ENCODE peak calls at places on chromosome 3, in ten cellular contexts. H is activated naive CD8-positive, alpha-beta T cell treated with anti-CD3 and anti-CD28 coated beads, Interleukin-2, amount 10 ng/mL, durations not matched to agents 7 days and 5 days; L is HepG2; J is Panc1; B is DND-41; D is activated T-cell treated with anti-CD3 and anti-CD28 coated beads, Interleukin-2, amount 50 U/mL, for 4 hours; I is aorta; X is CD4-positive, alpha-beta T cell; M is sciatic nerve; N is pancreas. U is an unnamed sample.

GRCh38 chr3:188244395-188244861 is 90.5 kb downstream of the LPP start:
- ATAC-seq in J (peak), D (peak), X (no peak), N (no peak), L (peak), M (no peak), H (no peak), I (no peak), B (no peak), U (peak)

GRCh38 chr3:48125026-48125704 is 63.1 kb downstream of the CDC25A start:
- ATAC-seq in X (no peak), B (peak), I (peak), J (no peak), M (peak), N (peak), D (no peak), L (peak), H (no peak), U (peak)

GRCh38 chr3:183202004-183202722 is 39.6 kb upstream of the LAMP3 start:
- ATAC-seq in I (no peak), L (no peak), D (peak), M (no peak), J (no peak), B (peak), N (no peak), X (peak), H (peak), U (peak)

GRCh38 chr3:45406812-45407211 is 18.4 kb downstream of the LARS2 start:
- ATAC-seq in D (no peak), J (no peak), H (no peak), I (no peak), X (no peak), M (no peak), L (no peak), N (no peak), B (no peak), U (no peak)

GRCh38 chr3:63364495-63364894 is 86.4 kb downstream of the SYNPR start:
- ATAC-seq in N (peak), J (no peak), L (no peak), H (no peak), B (no peak), D (no peak), X (no peak), M (no peak), I (no peak), U (no peak)

GRCh38 chr3:125512135-125512920 is 7.7 kb downstream of the SNX4 start:
- ATAC-seq in L (no peak), N (peak), B (no peak), J (no peak), I (no peak), H (no peak), M (no peak), D (peak), X (no peak), U (peak)

GRCh38 chr3:65020233-65020632 is 332.4 kb upstream of the ADAMTS9 start:
- ATAC-seq in L (no peak), B (no peak), I (no peak), J (no peak), M (no peak), X (no peak), D (no peak), N (peak), H (no peak), U (no peak)

GRCh38 chr3:54822206-54822605 is 105.7 kb downstream of the LRTM1 start:
- ATAC-seq in I (peak), B (no peak), H (no peak), L (no peak), M (peak), X (no peak), D (no peak), N (peak), J (no peak), U (no peak)

GRCh38 chr3:135178566-135178965 is 383.5 kb downstream of the EPHB1 start:
- ATAC-seq in X (no peak), B (no peak), L (no peak), D (no peak), N (no peak), M (no peak), J (no peak), I (no peak), H (no peak), U (no peak)

GRCh38 chr3:112319516-112320276 is 13.3 kb upstream of the CD200 start:
- ATAC-seq in L (no peak), N (no peak), J (no peak), M (peak), D (no peak), X (no peak), I (no peak), H (no peak), B (no peak), U (no peak)

GRCh38 chr3:11653298-11654055 is 9.8 kb upstream of the VGLL4 start:
- ATAC-seq in D (no peak), M (peak), N (peak), I (no peak), X (no peak), J (no peak), L (peak), B (peak), H (no peak), U (no peak)

GRCh38 chr3:159796744-159797143 is 191.9 kb upstream of the IL12A start:
- ATAC-seq in X (no peak), N (no peak), L (no peak), D (no peak), M (peak), B (no peak), I (peak), H (no peak), J (no peak), U (peak)

GRCh38 chr3:133448478-133449122 is 48.7 kb downstream of the BFSP2 start:
- ATAC-seq in B (no peak), J (no peak), N (peak), X (peak), M (peak), I (no peak), L (no peak), H (peak), D (peak), U (peak)

GRCh38 chr3:124700880-124701684 is 29.2 kb upstream of the UMPS start:
- ATAC-seq in N (peak), D (no peak), L (peak), X (no peak), J (peak), M (no peak), I (no peak), H (no peak), B (no peak), U (no peak)

GRCh38 chr3:45112939-45113338 is 33.2 kb downstream of the CDCP1 start:
- ATAC-seq in M (peak), B (no peak), I (no peak), L (no peak), H (no peak), X (no peak), D (no peak), N (peak), J (no peak), U (no peak)

GRCh38 chr3:159807137-159808028 is 181.3 kb upstream of the IL12A start:
- ATAC-seq in I (no peak), H (no peak), B (no peak), D (no peak), L (no peak), M (peak), N (no peak), J (no peak), X (no peak), U (no peak)

GRCh38 chr3:187994221-187995085 is 159.5 kb upstream of the LPP start:
- ATAC-seq in J (no peak), M (no peak), I (no peak), D (peak), N (no peak), H (peak), B (peak), L (no peak), X (peak), U (peak)

GRCh38 chr3:134607054-134608022 is 43.5 kb downstream of the KY start:
- ATAC-seq in D (no peak), J (no peak), L (no peak), I (peak), B (no peak), X (no peak), N (no peak), M (peak), H (no peak), U (no peak)

GRCh38 chr3:105375750-105376511 is 9.2 kb downstream of the ALCAM start:
- ATAC-seq in N (no peak), J (no peak), M (no peak), I (no peak), X (no peak), H (no peak), L (no peak), D (no peak), B (peak), U (no peak)

GRCh38 chr3:114456742-114457141 is 162.9 kb downstream of the TIGIT start:
- ATAC-seq in L (no peak), X (no peak), N (no peak), B (no peak), H (no peak), M (no peak), D (peak), I (no peak), J (no peak), U (no peak)

GRCh38 chr3:177108648-177109047 is 88.6 kb downstream of the TBL1XR1 start:
- ATAC-seq in I (no peak), X (no peak), L (no peak), D (no peak), M (no peak), B (no peak), N (peak), J (no peak), H (no peak), U (no peak)

GRCh38 chr3:141442421-141442820 is 44.4 kb upstream of the RASA2 start:
- ATAC-seq in J (no peak), N (no peak), M (no peak), X (no peak), D (no peak), H (no peak), L (no peak), I (peak), B (no peak), U (no peak)

GRCh38 chr3:161035711-161036110 is 69.4 kb downstream of the B3GALNT1 start:
- ATAC-seq in N (peak), L (no peak), H (no peak), I (no peak), M (peak), J (no peak), B (no peak), D (no peak), X (no peak), U (no peak)

GRCh38 chr3:4343258-4343657 is 40.1 kb downstream of the SETMAR start:
- ATAC-seq in D (no peak), B (no peak), M (no peak), H (no peak), J (no peak), N (no peak), L (no peak), I (no peak), X (no peak), U (no peak)

GRCh38 chr3:14605070-14605469 is 46.5 kb upstream of the CCDC174 start:
- ATAC-seq in H (no peak), B (no peak), J (no peak), L (no peak), X (no peak), N (no peak), D (no peak), I (no peak), M (no peak), U (no peak)

U was measured in activated T-helper 17 cell treated with anti-CD3 and anti-CD28 coated beads, Interleukin-2, amount 50 U/mL, for 72 hours.